ENCODE peak calls at places on chromosomes 5 and 9, in eight cellular contexts. U is mesenchymal stem cell; B is K562; J is activated T-cell treated with anti-CD3 and anti-CD28 coated beads, Interleukin-2, amount 50 U/mL, for 72 hours; T is stimulated activated CD8-positive, alpha-beta memory T cell treated with anti-CD3 and anti-CD28 coated beads, Interleukin-2, amount 100 ng/mL, for 48 hours; E is NCI-H2107; Y is neuronal stem cell; G is HS-27A. A is an unnamed sample.

GRCh38 chr5:96790851-96791513 is 16.8 kb downstream of the ERAP1 start:
- DNase-seq in G (no peak), U (peak), E (no peak), B (no peak), Y (no peak), T (no peak), J (no peak), A (no peak)

GRCh38 chr9:1200847-1201251 is 150.7 kb downstream of the DMRT2 start:
- DNase-seq in Y (no peak), J (no peak), T (no peak), G (no peak), E (no peak), B (no peak), U (no peak), A (no peak)

GRCh38 chr5:16809816-16810502 is 126.1 kb downstream of the MYO10 start:
- DNase-seq in E (no peak), J (no peak), T (no peak), B (no peak), Y (no peak), G (no peak), U (peak), A (no peak)

GRCh38 chr5:81140942-81141341 is 92.2 kb upstream of the CKMT2 start:
- DNase-seq in U (peak), B (no peak), E (no peak), J (no peak), G (no peak), T (no peak), Y (no peak), A (no peak)

GRCh38 chr5:127615916-127616315 is 33.0 kb upstream of the CTXN3 start:
- DNase-seq in B (no peak), J (no peak), G (no peak), T (no peak), U (peak), E (no peak), Y (no peak), A (no peak)

GRCh38 chr5:77145666-77146065 is 58.6 kb upstream of the ZBED3 start:
- DNase-seq in J (no peak), T (no peak), E (no peak), U (peak), B (no peak), G (peak), Y (no peak), A (no peak)

GRCh38 chr5:94240616-94241287 is 377.7 kb downstream of the KIAA0825 start:
- DNase-seq in G (peak), E (no peak), Y (no peak), T (no peak), U (no peak), B (no peak), J (no peak), A (no peak)

GRCh38 chr9:105138306-105138801 is 106.1 kb upstream of the SLC44A1 start:
- DNase-seq in B (no peak), T (no peak), E (no peak), U (peak), G (no peak), J (no peak), Y (no peak), A (no peak)